ENCODE peak calls at places on chromosomes 4 and X, in seven cellular contexts. One of them, this sample, is unnamed.

GRCh38 chrX:57155171-57155570 is 18.0 kb upstream of the SPIN2A start:
- DNase-seq in mammary epithelial cell: no peak
- DNase-seq in PC-3: no peak
- DNase-seq in K562: no peak
- DNase-seq in GM23248: no peak
- DNase-seq in MM.1S: no peak
- DNase-seq in astrocyte: no peak
- DNase-seq in this sample: no peak

GRCh38 chr4:168856312-168856711 is 153.7 kb downstream of the CBR4 start:
- DNase-seq in astrocyte: peak
- DNase-seq in mammary epithelial cell: peak
- DNase-seq in GM23248: peak
- DNase-seq in PC-3: peak
- DNase-seq in K562: no peak
- DNase-seq in MM.1S: no peak
- DNase-seq in this sample: no peak

GRCh38 chr4:173211838-173212237 is 43.2 kb downstream of the GALNT7 start:
- DNase-seq in mammary epithelial cell: peak
- DNase-seq in MM.1S: peak
- DNase-seq in GM23248: peak
- DNase-seq in PC-3: peak
- DNase-seq in K562: peak
- DNase-seq in astrocyte: peak
- DNase-seq in this sample: peak

GRCh38 chr4:151692821-151693504 is 67.8 kb downstream of the GATB start:
- DNase-seq in K562: no peak
- DNase-seq in mammary epithelial cell: no peak
- DNase-seq in GM23248: no peak
- DNase-seq in MM.1S: no peak
- DNase-seq in PC-3: no peak
- DNase-seq in astrocyte: peak
- DNase-seq in this sample: no peak

GRCh38 chr4:112637552-112637866 is 566 bp downstream of the LARP7 start:
- DNase-seq in GM23248: no peak
- DNase-seq in PC-3: no peak
- DNase-seq in K562: no peak
- DNase-seq in mammary epithelial cell: no peak
- DNase-seq in MM.1S: no peak
- DNase-seq in astrocyte: no peak
- DNase-seq in this sample: no peak

GRCh38 chr4:75823812-75824211 is 78.4 kb downstream of the PPEF2 start:
- DNase-seq in PC-3: no peak
- DNase-seq in astrocyte: no peak
- DNase-seq in GM23248: no peak
- DNase-seq in K562: no peak
- DNase-seq in mammary epithelial cell: no peak
- DNase-seq in MM.1S: no peak
- DNase-seq in this sample: no peak

GRCh38 chr4:65508169-65508568 is 162.1 kb downstream of the EPHA5 start:
- DNase-seq in astrocyte: peak
- DNase-seq in GM23248: peak
- DNase-seq in MM.1S: no peak
- DNase-seq in mammary epithelial cell: peak
- DNase-seq in PC-3: peak
- DNase-seq in K562: no peak
- DNase-seq in this sample: no peak

GRCh38 chr4:30380404-30380998 is 339.7 kb upstream of the PCDH7 start:
- DNase-seq in K562: peak
- DNase-seq in MM.1S: peak
- DNase-seq in mammary epithelial cell: peak
- DNase-seq in astrocyte: peak
- DNase-seq in GM23248: peak
- DNase-seq in PC-3: peak
- DNase-seq in this sample: peak

GRCh38 chr4:98261291-98262271 is at the start of gene RAP1GDS1:
- DNase-seq in mammary epithelial cell: peak
- DNase-seq in MM.1S: peak
- DNase-seq in PC-3: peak
- DNase-seq in astrocyte: peak
- DNase-seq in K562: peak
- DNase-seq in GM23248: peak
- DNase-seq in this sample: peak

GRCh38 chrX:18676470-18676869 is 4.6 kb upstream of the RS1 start:
- DNase-seq in MM.1S: no peak
- DNase-seq in GM23248: no peak
- DNase-seq in astrocyte: no peak
- DNase-seq in PC-3: no peak
- DNase-seq in mammary epithelial cell: no peak
- DNase-seq in K562: peak
- DNase-seq in this sample: peak

GRCh38 chr4:107261241-107261874 is 225.2 kb upstream of the DKK2 start:
- DNase-seq in mammary epithelial cell: peak
- DNase-seq in PC-3: peak
- DNase-seq in K562: no peak
- DNase-seq in GM23248: no peak
- DNase-seq in MM.1S: no peak
- DNase-seq in astrocyte: peak
- DNase-seq in this sample: no peak

GRCh38 chr4:68907788-68908700 is 43.6 kb downstream of the UGT2A3 start:
- DNase-seq in MM.1S: no peak
- DNase-seq in K562: no peak
- DNase-seq in mammary epithelial cell: no peak
- DNase-seq in GM23248: no peak
- DNase-seq in astrocyte: no peak
- DNase-seq in PC-3: no peak
- DNase-seq in this sample: no peak

GRCh38 chr4:126993351-126993750 is 639.4 kb upstream of the INTU start:
- DNase-seq in GM23248: no peak
- DNase-seq in mammary epithelial cell: no peak
- DNase-seq in MM.1S: no peak
- DNase-seq in K562: no peak
- DNase-seq in astrocyte: no peak
- DNase-seq in PC-3: no peak
- DNase-seq in this sample: no peak

DNA sequence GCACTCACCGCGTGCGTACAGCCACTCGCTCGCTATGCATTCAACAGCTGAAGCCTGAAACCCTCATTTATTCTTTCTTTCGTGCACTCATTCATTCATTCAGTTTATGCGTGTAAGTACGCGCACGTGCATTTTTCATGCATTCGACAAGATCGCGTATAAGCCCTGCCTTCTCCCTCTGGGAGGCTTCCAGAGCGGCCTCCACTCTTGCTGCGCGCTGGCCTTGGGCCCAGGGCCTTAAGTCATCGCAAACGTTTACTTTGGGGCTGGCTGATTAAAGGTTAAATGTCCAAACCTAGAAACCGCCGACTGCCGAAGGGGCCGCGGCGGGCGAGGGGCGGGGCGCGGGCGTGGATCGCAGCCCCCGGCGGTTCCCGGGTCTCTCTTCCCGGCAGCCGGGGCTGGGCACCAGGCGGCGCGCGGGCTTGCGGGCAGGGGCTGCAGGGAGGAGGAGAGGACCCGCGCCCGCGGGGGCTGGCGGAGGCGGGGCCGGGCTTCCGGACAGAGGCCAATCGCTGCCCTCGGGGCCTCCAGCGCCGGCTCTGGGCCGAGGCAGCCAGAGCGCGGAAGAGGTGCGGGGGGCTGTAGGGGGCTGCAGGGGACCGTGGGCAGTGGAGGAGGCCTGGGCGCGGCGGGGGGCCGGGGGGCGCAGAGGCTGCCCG is at the start of gene GYG2:
- DNase-seq in K562: no peak
- DNase-seq in mammary epithelial cell: no peak
- DNase-seq in GM23248: peak
- DNase-seq in astrocyte: no peak
- DNase-seq in MM.1S: no peak
- DNase-seq in PC-3: no peak
- DNase-seq in this sample: peak
- TF ChIP-seq EZH2 in K562: no peak
- TF ChIP-seq EZH2 in mammary epithelial cell: no peak
- TF ChIP-seq EZH2 in GM23248: no peak
- TF ChIP-seq EZH2 in astrocyte: no peak
- TF ChIP-seq EZH2 in MM.1S: no peak
- TF ChIP-seq EZH2 in PC-3: no peak
- TF ChIP-seq EZH2 in this sample: no peak

DNA sequence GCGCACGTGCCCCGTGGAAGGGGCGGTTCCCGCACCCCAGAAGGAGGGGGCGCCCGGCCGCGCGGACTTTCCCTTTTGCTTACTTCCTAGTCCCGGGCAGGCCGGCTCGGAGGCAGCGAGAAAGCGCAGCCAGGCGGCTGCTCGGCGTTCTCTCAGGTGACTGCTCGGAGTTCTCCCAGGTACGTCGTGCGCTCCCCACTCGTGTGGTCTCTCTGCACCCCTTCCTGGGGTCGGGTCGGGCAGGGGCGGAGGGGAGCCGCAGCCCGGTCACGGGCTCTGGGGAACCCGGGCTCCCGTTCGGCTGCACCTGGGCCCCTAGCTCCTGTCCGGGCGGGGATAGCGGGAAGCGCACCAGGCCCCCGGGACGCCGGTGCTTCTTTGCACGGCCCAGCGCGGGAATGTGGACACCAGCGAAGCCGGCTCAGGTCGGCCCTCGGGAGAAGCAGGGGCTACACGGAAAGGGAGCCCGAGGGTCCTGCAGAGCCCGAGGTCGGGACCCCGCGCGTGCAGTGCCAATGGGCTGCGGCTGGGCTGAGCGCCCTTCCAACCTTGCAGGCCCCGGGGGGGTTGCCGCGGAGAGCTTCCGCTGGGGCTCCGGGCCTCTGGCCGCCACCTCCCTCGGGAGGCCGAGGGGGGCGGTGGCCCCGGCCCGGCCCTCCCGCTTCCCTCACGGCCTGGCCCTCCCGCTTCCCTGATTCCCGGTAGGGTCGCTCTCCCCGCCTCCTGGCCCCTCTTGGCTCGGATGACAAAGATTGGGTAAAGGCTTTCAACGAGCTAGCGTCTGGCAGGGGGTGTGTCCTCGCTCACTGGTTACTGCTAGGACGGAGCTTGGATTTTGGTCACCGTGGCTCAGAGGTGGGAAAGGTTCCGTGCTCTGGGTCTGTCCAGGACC is at the start of gene TLR2:
- DNase-seq in GM23248: peak
- DNase-seq in K562: no peak
- DNase-seq in mammary epithelial cell: peak
- DNase-seq in MM.1S: peak
- DNase-seq in astrocyte: no peak
- DNase-seq in PC-3: peak
- DNase-seq in this sample: peak
- TF ChIP-seq EZH2 in GM23248: peak
- TF ChIP-seq EZH2 in K562: no peak
- TF ChIP-seq EZH2 in mammary epithelial cell: no peak
- TF ChIP-seq EZH2 in MM.1S: no peak
- TF ChIP-seq EZH2 in astrocyte: peak
- TF ChIP-seq EZH2 in PC-3: no peak
- TF ChIP-seq EZH2 in this sample: no peak

GRCh38 chr4:54096563-54096962 is 3.4 kb upstream of the GSX2 start:
- DNase-seq in astrocyte: no peak
- DNase-seq in mammary epithelial cell: no peak
- DNase-seq in GM23248: no peak
- DNase-seq in PC-3: no peak
- DNase-seq in MM.1S: no peak
- DNase-seq in K562: no peak
- DNase-seq in this sample: no peak

GRCh38 chr4:54097152-54097551 is 2.8 kb upstream of the GSX2 start:
- DNase-seq in PC-3: no peak
- DNase-seq in K562: no peak
- DNase-seq in GM23248: no peak
- DNase-seq in astrocyte: no peak
- DNase-seq in mammary epithelial cell: no peak
- DNase-seq in MM.1S: no peak
- DNase-seq in this sample: no peak

GRCh38 chr4:54099287-54099958 is 540 bp upstream of the GSX2 start:
- DNase-seq in K562: no peak
- DNase-seq in PC-3: no peak
- DNase-seq in MM.1S: no peak
- DNase-seq in astrocyte: peak
- DNase-seq in mammary epithelial cell: no peak
- DNase-seq in GM23248: no peak
- DNase-seq in this sample: no peak

GRCh38 chr4:54099959-54100606 is at the start of gene GSX2:
- DNase-seq in MM.1S: no peak
- DNase-seq in mammary epithelial cell: peak
- DNase-seq in GM23248: peak
- DNase-seq in astrocyte: no peak
- DNase-seq in PC-3: no peak
- DNase-seq in K562: no peak
- DNase-seq in this sample: no peak

DNA sequence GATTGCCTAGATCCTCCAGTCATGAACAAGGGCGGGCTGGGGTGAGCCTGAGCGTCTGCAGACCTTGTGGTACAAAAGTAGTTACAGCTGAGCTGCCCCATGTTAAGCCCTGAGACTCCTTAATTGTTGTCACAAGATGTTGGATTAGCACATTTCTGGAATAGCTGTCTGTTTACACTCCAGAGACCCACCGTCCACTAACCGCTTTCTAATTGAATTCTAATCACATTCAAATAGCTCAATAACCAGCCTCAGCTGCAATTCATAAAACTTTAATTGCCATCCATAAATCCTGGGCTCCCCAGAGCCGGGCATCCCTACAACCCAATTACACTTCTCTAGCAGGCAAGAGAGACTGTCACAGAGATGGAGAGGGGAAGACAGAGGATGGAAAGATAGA is 1.6 kb upstream of the GSX2 start:
- DNase-seq in mammary epithelial cell: no peak
- DNase-seq in MM.1S: no peak
- DNase-seq in astrocyte: no peak
- DNase-seq in GM23248: no peak
- DNase-seq in PC-3: no peak
- DNase-seq in K562: no peak
- DNase-seq in this sample: no peak
- TF ChIP-seq EZH2 in mammary epithelial cell: no peak
- TF ChIP-seq EZH2 in MM.1S: no peak
- TF ChIP-seq EZH2 in astrocyte: no peak
- TF ChIP-seq EZH2 in GM23248: no peak
- TF ChIP-seq EZH2 in PC-3: no peak
- TF ChIP-seq EZH2 in K562: no peak
- TF ChIP-seq EZH2 in this sample: no peak

DNA sequence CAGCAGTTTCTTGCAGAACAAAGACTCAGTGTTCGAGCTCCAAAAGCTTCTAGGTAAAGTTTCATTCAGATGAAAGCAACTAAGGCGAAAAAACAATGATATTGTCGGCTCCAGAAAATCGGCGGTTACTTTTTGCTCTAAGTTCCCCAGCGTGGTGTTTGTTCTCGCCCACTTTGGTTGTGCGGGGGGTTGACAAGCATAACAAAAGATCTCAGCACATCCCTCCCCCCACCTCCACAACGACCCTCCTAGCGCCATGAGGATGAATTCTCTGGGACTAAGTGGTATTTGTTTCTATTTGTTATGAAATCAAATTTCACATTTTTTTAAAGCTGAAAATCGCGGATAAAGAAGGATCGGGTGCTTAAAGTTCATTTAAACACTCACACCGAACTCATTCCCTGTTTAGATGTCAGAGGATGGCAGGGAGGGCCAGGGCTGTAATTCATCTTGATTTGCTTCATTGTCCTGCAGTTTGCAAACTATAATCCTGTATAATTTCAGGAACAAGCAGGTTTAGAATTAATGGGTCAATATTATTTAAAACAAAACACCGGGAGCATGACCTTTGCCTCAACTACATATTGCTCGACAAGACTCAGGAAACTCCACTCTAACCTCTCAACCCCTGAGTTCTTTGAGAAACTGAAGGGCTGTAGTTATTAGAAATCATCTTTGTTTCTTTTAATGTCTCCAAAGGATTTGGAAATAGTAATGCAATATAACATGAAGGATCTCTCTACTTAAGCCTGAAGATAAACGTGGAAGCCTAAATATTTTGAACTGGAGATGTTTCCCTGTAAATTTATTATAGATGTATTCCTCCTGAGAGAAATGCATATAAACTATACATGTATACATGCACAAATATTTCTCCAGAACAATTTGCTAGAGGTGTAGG is 6.5 kb downstream of the PITX2 start:
- DNase-seq in mammary epithelial cell: no peak
- DNase-seq in PC-3: no peak
- DNase-seq in K562: no peak
- DNase-seq in MM.1S: no peak
- DNase-seq in astrocyte: no peak
- DNase-seq in GM23248: no peak
- DNase-seq in this sample: no peak
- TF ChIP-seq EZH2 in mammary epithelial cell: no peak
- TF ChIP-seq EZH2 in PC-3: no peak
- TF ChIP-seq EZH2 in K562: no peak
- TF ChIP-seq EZH2 in MM.1S: no peak
- TF ChIP-seq EZH2 in astrocyte: peak
- TF ChIP-seq EZH2 in GM23248: no peak
- TF ChIP-seq EZH2 in this sample: no peak

This sample was measured in hepatocyte.